ENCODE peak calls at places on chromosome 20, in eight cellular contexts. One of them, this sample, is unnamed.

GRCh38 chr20:48875233-48875913 is 46.1 kb upstream of the ARFGEF2 start:
- DNase-seq in T-helper 1 cell: no peak
- DNase-seq in osteocyte: no peak
- DNase-seq in CD8-positive, alpha-beta memory T cell: no peak
- DNase-seq in progenitor cell of endocrine pancreas: no peak
- DNase-seq in Caki2: no peak
- DNase-seq in heart right ventricle: no peak
- DNase-seq in occipital lobe: no peak
- DNase-seq in this sample: no peak

GRCh38 chr20:58175425-58175824 is 53.0 kb downstream of the ANKRD60 start:
- DNase-seq in occipital lobe: no peak
- DNase-seq in T-helper 1 cell: no peak
- DNase-seq in progenitor cell of endocrine pancreas: no peak
- DNase-seq in Caki2: no peak
- DNase-seq in CD8-positive, alpha-beta memory T cell: no peak
- DNase-seq in osteocyte: no peak
- DNase-seq in heart right ventricle: no peak
- DNase-seq in this sample: no peak

GRCh38 chr20:34689486-34689885 is 12.6 kb upstream of the PIGU start:
- DNase-seq in Caki2: no peak
- DNase-seq in progenitor cell of endocrine pancreas: no peak
- DNase-seq in CD8-positive, alpha-beta memory T cell: no peak
- DNase-seq in occipital lobe: no peak
- DNase-seq in osteocyte: no peak
- DNase-seq in T-helper 1 cell: no peak
- DNase-seq in heart right ventricle: no peak
- DNase-seq in this sample: no peak

GRCh38 chr20:53608456-53609413 is 15.1 kb upstream of the ZNF217 start:
- DNase-seq in T-helper 1 cell: peak
- DNase-seq in heart right ventricle: peak
- DNase-seq in occipital lobe: no peak
- DNase-seq in osteocyte: peak
- DNase-seq in CD8-positive, alpha-beta memory T cell: peak
- DNase-seq in progenitor cell of endocrine pancreas: no peak
- DNase-seq in Caki2: no peak
- DNase-seq in this sample: peak

GRCh38 chr20:42219005-42219404 is 600.8 kb upstream of the CHD6 start:
- DNase-seq in occipital lobe: no peak
- DNase-seq in progenitor cell of endocrine pancreas: no peak
- DNase-seq in heart right ventricle: no peak
- DNase-seq in osteocyte: no peak
- DNase-seq in Caki2: no peak
- DNase-seq in T-helper 1 cell: no peak
- DNase-seq in CD8-positive, alpha-beta memory T cell: no peak
- DNase-seq in this sample: no peak

GRCh38 chr20:1857403-1857941 is 37.7 kb upstream of the SIRPA start:
- DNase-seq in occipital lobe: no peak
- DNase-seq in CD8-positive, alpha-beta memory T cell: no peak
- DNase-seq in progenitor cell of endocrine pancreas: no peak
- DNase-seq in T-helper 1 cell: no peak
- DNase-seq in Caki2: no peak
- DNase-seq in heart right ventricle: no peak
- DNase-seq in osteocyte: no peak
- DNase-seq in this sample: no peak

GRCh38 chr20:32761831-32762753 is at the start of gene DNMT3B:
- DNase-seq in occipital lobe: peak
- DNase-seq in T-helper 1 cell: peak
- DNase-seq in progenitor cell of endocrine pancreas: peak
- DNase-seq in osteocyte: peak
- DNase-seq in Caki2: peak
- DNase-seq in CD8-positive, alpha-beta memory T cell: peak
- DNase-seq in heart right ventricle: peak
- DNase-seq in this sample: peak

GRCh38 chr20:1185781-1186334 is 1.1 kb upstream of the TMEM74B start:
- DNase-seq in heart right ventricle: peak
- DNase-seq in osteocyte: no peak
- DNase-seq in progenitor cell of endocrine pancreas: peak
- DNase-seq in CD8-positive, alpha-beta memory T cell: peak
- DNase-seq in Caki2: peak
- DNase-seq in occipital lobe: peak
- DNase-seq in T-helper 1 cell: peak
- DNase-seq in this sample: peak

GRCh38 chr20:45817652-45818194 is 5.3 kb downstream of the UBE2C start:
- DNase-seq in heart right ventricle: no peak
- DNase-seq in occipital lobe: no peak
- DNase-seq in CD8-positive, alpha-beta memory T cell: no peak
- DNase-seq in Caki2: peak
- DNase-seq in progenitor cell of endocrine pancreas: no peak
- DNase-seq in osteocyte: no peak
- DNase-seq in T-helper 1 cell: no peak
- DNase-seq in this sample: no peak

GRCh38 chr20:40675599-40676221 is 13.3 kb downstream of the MAFB start:
- DNase-seq in Caki2: no peak
- DNase-seq in heart right ventricle: no peak
- DNase-seq in CD8-positive, alpha-beta memory T cell: no peak
- DNase-seq in progenitor cell of endocrine pancreas: no peak
- DNase-seq in occipital lobe: no peak
- DNase-seq in osteocyte: no peak
- DNase-seq in T-helper 1 cell: no peak
- DNase-seq in this sample: no peak

GRCh38 chr20:45970646-45971424 is 1.2 kb downstream of the ZNF335 start:
- DNase-seq in heart right ventricle: peak
- DNase-seq in CD8-positive, alpha-beta memory T cell: no peak
- DNase-seq in T-helper 1 cell: peak
- DNase-seq in progenitor cell of endocrine pancreas: no peak
- DNase-seq in occipital lobe: no peak
- DNase-seq in Caki2: no peak
- DNase-seq in osteocyte: no peak
- DNase-seq in this sample: peak

GRCh38 chr20:34333786-34334185 is 29.3 kb upstream of the ITCH start:
- DNase-seq in Caki2: no peak
- DNase-seq in T-helper 1 cell: no peak
- DNase-seq in osteocyte: no peak
- DNase-seq in progenitor cell of endocrine pancreas: no peak
- DNase-seq in CD8-positive, alpha-beta memory T cell: no peak
- DNase-seq in occipital lobe: no peak
- DNase-seq in heart right ventricle: no peak
- DNase-seq in this sample: no peak

GRCh38 chr20:49287555-49288249 is 9.8 kb upstream of the ZNFX1 start:
- DNase-seq in heart right ventricle: no peak
- DNase-seq in occipital lobe: no peak
- DNase-seq in CD8-positive, alpha-beta memory T cell: no peak
- DNase-seq in Caki2: peak
- DNase-seq in osteocyte: no peak
- DNase-seq in progenitor cell of endocrine pancreas: no peak
- DNase-seq in T-helper 1 cell: no peak
- DNase-seq in this sample: no peak

This sample was measured in CD4-positive, alpha-beta memory T cell.